ENCODE peak calls at places on chromosome 14, in six cellular contexts. One of them, this sample, is unnamed.

GRCh38 chr14:73829526-73830431 is 21.9 kb upstream of the PTGR2 start:
- DNase-seq in astrocyte: peak; percentile 92
- DNase-seq in mesothelial cell of epicardium: no peak
- DNase-seq in epithelial cell of proximal tubule: peak; percentile 98
- DNase-seq in fibroblast of lung: peak; percentile 77
- DNase-seq in A549: no peak
- DNase-seq in this sample: peak; percentile 23

GRCh38 chr14:52663850-52664249 is 31.5 kb downstream of the ERO1A start:
- DNase-seq in fibroblast of lung: no peak
- DNase-seq in A549: no peak
- DNase-seq in astrocyte: no peak
- DNase-seq in epithelial cell of proximal tubule: no peak
- DNase-seq in mesothelial cell of epicardium: no peak
- DNase-seq in this sample: no peak

GRCh38 chr14:58072288-58073071 is 79.5 kb downstream of the ARMH4 start:
- DNase-seq in fibroblast of lung: peak; percentile 78
- DNase-seq in epithelial cell of proximal tubule: no peak
- DNase-seq in astrocyte: peak; percentile 49
- DNase-seq in A549: peak; percentile 63
- DNase-seq in mesothelial cell of epicardium: peak; percentile 54
- DNase-seq in this sample: peak; percentile 57

GRCh38 chr14:34682787-34683321 is 31.5 kb downstream of the CFL2 start:
- DNase-seq in astrocyte: peak; percentile 68
- DNase-seq in fibroblast of lung: peak; percentile 27
- DNase-seq in A549: no peak
- DNase-seq in epithelial cell of proximal tubule: no peak
- DNase-seq in mesothelial cell of epicardium: no peak
- DNase-seq in this sample: peak; percentile 30

GRCh38 chr14:96105921-96106441 is 66.8 kb downstream of the C14orf132 start:
- DNase-seq in mesothelial cell of epicardium: no peak
- DNase-seq in A549: no peak
- DNase-seq in epithelial cell of proximal tubule: no peak
- DNase-seq in astrocyte: peak; percentile 66
- DNase-seq in fibroblast of lung: peak; percentile 59
- DNase-seq in this sample: no peak

GRCh38 chr14:59576332-59577294 is at the start of gene CCDC175:
- DNase-seq in A549: peak; percentile 77
- DNase-seq in fibroblast of lung: peak; percentile 82
- DNase-seq in mesothelial cell of epicardium: peak; percentile 90
- DNase-seq in astrocyte: peak; percentile 56
- DNase-seq in epithelial cell of proximal tubule: peak; percentile 9
- DNase-seq in this sample: peak; percentile 33

GRCh38 chr14:101817511-101818001 is 56.0 kb downstream of the PPP2R5C start:
- DNase-seq in mesothelial cell of epicardium: no peak
- DNase-seq in A549: no peak
- DNase-seq in astrocyte: no peak
- DNase-seq in fibroblast of lung: no peak
- DNase-seq in epithelial cell of proximal tubule: no peak
- DNase-seq in this sample: no peak

GRCh38 chr14:36746907-36747306 is 85.2 kb downstream of the PAX9 start:
- DNase-seq in mesothelial cell of epicardium: no peak
- DNase-seq in epithelial cell of proximal tubule: no peak
- DNase-seq in A549: no peak
- DNase-seq in fibroblast of lung: no peak
- DNase-seq in astrocyte: no peak
- DNase-seq in this sample: no peak

GRCh38 chr14:105420141-105420975 is 731 bp downstream of the MTA1 start:
- DNase-seq in astrocyte: no peak
- DNase-seq in A549: no peak
- DNase-seq in epithelial cell of proximal tubule: no peak
- DNase-seq in mesothelial cell of epicardium: no peak
- DNase-seq in fibroblast of lung: no peak
- DNase-seq in this sample: no peak

GRCh38 chr14:64625363-64626232 is 75.8 kb downstream of the PPP1R36 start:
- DNase-seq in A549: no peak
- DNase-seq in astrocyte: no peak
- DNase-seq in mesothelial cell of epicardium: no peak
- DNase-seq in fibroblast of lung: no peak
- DNase-seq in epithelial cell of proximal tubule: no peak
- DNase-seq in this sample: no peak

GRCh38 chr14:70640938-70641547 is 673 bp upstream of the TTC9 start:
- DNase-seq in A549: peak; percentile 61
- DNase-seq in mesothelial cell of epicardium: no peak
- DNase-seq in astrocyte: peak; percentile 39
- DNase-seq in epithelial cell of proximal tubule: no peak
- DNase-seq in fibroblast of lung: peak; percentile 30
- DNase-seq in this sample: no peak

GRCh38 chr14:32381869-32382268 is 52.8 kb downstream of the AKAP6 start:
- DNase-seq in mesothelial cell of epicardium: no peak
- DNase-seq in epithelial cell of proximal tubule: no peak
- DNase-seq in astrocyte: no peak
- DNase-seq in A549: no peak
- DNase-seq in fibroblast of lung: no peak
- DNase-seq in this sample: no peak

GRCh38 chr14:32377046-32377445 is 47.9 kb downstream of the AKAP6 start:
- DNase-seq in astrocyte: no peak
- DNase-seq in A549: no peak
- DNase-seq in fibroblast of lung: no peak
- DNase-seq in mesothelial cell of epicardium: no peak
- DNase-seq in epithelial cell of proximal tubule: no peak
- DNase-seq in this sample: no peak

GRCh38 chr14:32375663-32376062 is 46.6 kb downstream of the AKAP6 start:
- DNase-seq in fibroblast of lung: no peak
- DNase-seq in astrocyte: no peak
- DNase-seq in mesothelial cell of epicardium: no peak
- DNase-seq in epithelial cell of proximal tubule: no peak
- DNase-seq in A549: no peak
- DNase-seq in this sample: no peak

GRCh38 chr14:32379447-32379846 is 50.3 kb downstream of the AKAP6 start:
- DNase-seq in epithelial cell of proximal tubule: no peak
- DNase-seq in mesothelial cell of epicardium: no peak
- DNase-seq in astrocyte: no peak
- DNase-seq in A549: no peak
- DNase-seq in fibroblast of lung: no peak
- DNase-seq in this sample: no peak

DNA sequence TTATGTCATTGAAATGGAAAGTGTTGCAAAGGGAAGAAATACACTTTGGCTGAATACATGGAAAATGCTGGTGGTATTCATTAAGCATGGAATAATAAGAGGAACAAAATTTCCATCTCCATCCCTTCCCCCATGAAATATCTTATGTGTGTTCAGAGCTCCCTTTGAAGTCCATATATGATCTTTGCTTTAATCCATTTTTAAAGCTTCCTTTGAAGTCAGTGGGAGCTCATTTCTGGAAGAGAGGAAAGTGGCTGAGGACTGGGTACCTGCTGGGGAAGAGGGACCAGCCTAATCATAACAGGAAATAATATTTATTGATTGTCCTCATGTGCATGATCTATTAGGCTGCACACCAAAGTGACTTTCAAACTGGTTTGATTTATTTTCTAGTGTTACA is 49.2 kb downstream of the AKAP6 start:
- DNase-seq in mesothelial cell of epicardium: no peak
- DNase-seq in fibroblast of lung: no peak
- DNase-seq in astrocyte: no peak
- DNase-seq in epithelial cell of proximal tubule: no peak
- DNase-seq in A549: no peak
- DNase-seq in this sample: no peak
- TF ChIP-seq CTCF in mesothelial cell of epicardium: no peak
- TF ChIP-seq CTCF in fibroblast of lung: no peak
- TF ChIP-seq CTCF in astrocyte: no peak
- TF ChIP-seq CTCF in epithelial cell of proximal tubule: no peak
- TF ChIP-seq CTCF in A549: no peak
- TF ChIP-seq CTCF in this sample: no peak

GRCh38 chr14:90114554-90114953 is 52.8 kb downstream of the KCNK13 start:
- DNase-seq in astrocyte: no peak
- DNase-seq in epithelial cell of proximal tubule: no peak
- DNase-seq in A549: peak; percentile 11
- DNase-seq in mesothelial cell of epicardium: no peak
- DNase-seq in fibroblast of lung: no peak
- DNase-seq in this sample: no peak
- TF ChIP-seq CTCF in astrocyte: no peak
- TF ChIP-seq CTCF in epithelial cell of proximal tubule: peak; percentile 25
- TF ChIP-seq CTCF in A549: no peak
- TF ChIP-seq CTCF in mesothelial cell of epicardium: no peak
- TF ChIP-seq CTCF in fibroblast of lung: no peak
- TF ChIP-seq CTCF in this sample: peak; percentile 60

GRCh38 chr14:54674342-54674741 is 107.4 kb downstream of the SAMD4A start:
- DNase-seq in astrocyte: no peak
- DNase-seq in epithelial cell of proximal tubule: no peak
- DNase-seq in fibroblast of lung: no peak
- DNase-seq in A549: no peak
- DNase-seq in mesothelial cell of epicardium: no peak
- DNase-seq in this sample: no peak

GRCh38 chr14:54672688-54673087 is 105.8 kb downstream of the SAMD4A start:
- DNase-seq in A549: no peak
- DNase-seq in mesothelial cell of epicardium: no peak
- DNase-seq in fibroblast of lung: no peak
- DNase-seq in epithelial cell of proximal tubule: no peak
- DNase-seq in astrocyte: no peak
- DNase-seq in this sample: no peak

GRCh38 chr14:54673193-54674121 is 106.5 kb downstream of the SAMD4A start:
- DNase-seq in A549: no peak
- DNase-seq in epithelial cell of proximal tubule: no peak
- DNase-seq in fibroblast of lung: peak; percentile 47
- DNase-seq in mesothelial cell of epicardium: no peak
- DNase-seq in astrocyte: no peak
- DNase-seq in this sample: no peak

GRCh38 chr14:54676822-54677708 is 110.1 kb downstream of the SAMD4A start:
- DNase-seq in mesothelial cell of epicardium: no peak
- DNase-seq in A549: peak; percentile 69
- DNase-seq in fibroblast of lung: peak; percentile 93
- DNase-seq in epithelial cell of proximal tubule: peak; percentile 95
- DNase-seq in astrocyte: peak; percentile 99
- DNase-seq in this sample: peak; percentile 95

DNA sequence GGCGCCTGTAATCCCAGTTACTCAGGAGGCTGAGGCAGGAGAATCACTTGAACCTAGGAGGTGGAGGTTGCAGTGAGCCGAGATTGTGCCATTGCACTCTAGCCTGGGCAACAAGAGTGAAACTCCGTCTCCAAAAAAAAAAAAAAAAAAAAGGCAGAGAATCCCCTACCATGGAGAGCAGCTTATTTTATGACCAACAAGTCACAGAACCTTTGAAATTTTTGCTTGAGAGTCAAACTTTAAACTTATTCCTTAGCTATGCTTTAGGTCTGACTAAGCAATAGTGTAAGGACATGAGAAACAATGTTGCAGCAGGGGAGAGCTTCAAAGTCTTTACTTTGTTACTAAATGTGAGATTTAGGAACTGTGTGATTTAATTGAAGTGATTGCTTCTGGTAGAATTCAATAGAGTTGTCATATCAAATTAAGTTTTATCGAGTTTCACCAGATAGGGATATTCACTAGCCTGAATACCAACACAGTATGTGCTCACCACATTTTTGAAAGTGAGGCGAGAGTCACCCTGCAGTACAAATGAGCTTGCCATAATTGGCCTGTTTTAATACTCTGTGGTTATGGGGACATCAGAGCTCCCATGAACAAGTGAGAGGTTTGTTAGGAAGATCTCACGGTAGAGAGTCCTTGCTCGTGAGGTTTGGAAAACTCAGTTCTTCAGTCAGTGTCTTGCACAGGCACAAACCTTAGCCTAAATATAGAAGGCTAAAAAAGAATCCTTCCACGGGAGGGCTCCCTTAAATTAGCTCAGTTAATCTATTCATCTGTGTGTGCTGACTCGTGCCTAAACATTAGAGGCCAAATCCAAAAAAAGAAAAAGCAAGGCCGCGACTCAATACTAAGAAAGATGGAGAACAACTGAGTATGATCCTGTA is 108.6 kb downstream of the SAMD4A start:
- DNase-seq in mesothelial cell of epicardium: no peak
- DNase-seq in astrocyte: no peak
- DNase-seq in fibroblast of lung: no peak
- DNase-seq in A549: no peak
- DNase-seq in epithelial cell of proximal tubule: no peak
- DNase-seq in this sample: no peak
- TF ChIP-seq CTCF in mesothelial cell of epicardium: no peak
- TF ChIP-seq CTCF in astrocyte: no peak
- TF ChIP-seq CTCF in fibroblast of lung: no peak
- TF ChIP-seq CTCF in A549: no peak
- TF ChIP-seq CTCF in epithelial cell of proximal tubule: no peak
- TF ChIP-seq CTCF in this sample: no peak

GRCh38 chr14:61700104-61700886 is 5.0 kb downstream of the HIF1A start:
- DNase-seq in A549: no peak
- DNase-seq in mesothelial cell of epicardium: no peak
- DNase-seq in astrocyte: no peak
- DNase-seq in epithelial cell of proximal tubule: no peak
- DNase-seq in fibroblast of lung: no peak
- DNase-seq in this sample: no peak
- TF ChIP-seq CTCF in A549: no peak
- TF ChIP-seq CTCF in mesothelial cell of epicardium: no peak
- TF ChIP-seq CTCF in astrocyte: no peak
- TF ChIP-seq CTCF in epithelial cell of proximal tubule: no peak
- TF ChIP-seq CTCF in fibroblast of lung: no peak
- TF ChIP-seq CTCF in this sample: no peak

GRCh38 chr14:90567991-90568390 is 171.2 kb downstream of the CALM1 start:
- DNase-seq in epithelial cell of proximal tubule: no peak
- DNase-seq in fibroblast of lung: no peak
- DNase-seq in A549: no peak
- DNase-seq in astrocyte: no peak
- DNase-seq in mesothelial cell of epicardium: no peak
- DNase-seq in this sample: no peak

GRCh38 chr14:90570463-90570860 is 173.6 kb downstream of the CALM1 start:
- DNase-seq in mesothelial cell of epicardium: no peak
- DNase-seq in epithelial cell of proximal tubule: no peak
- DNase-seq in astrocyte: no peak
- DNase-seq in fibroblast of lung: no peak
- DNase-seq in A549: no peak
- DNase-seq in this sample: no peak

GRCh38 chr14:90568405-90568804 is 171.6 kb downstream of the CALM1 start:
- DNase-seq in mesothelial cell of epicardium: no peak
- DNase-seq in fibroblast of lung: no peak
- DNase-seq in astrocyte: no peak
- DNase-seq in epithelial cell of proximal tubule: no peak
- DNase-seq in A549: no peak
- DNase-seq in this sample: no peak

GRCh38 chr14:90569606-90570462 is 173.0 kb downstream of the CALM1 start:
- DNase-seq in epithelial cell of proximal tubule: no peak
- DNase-seq in A549: no peak
- DNase-seq in astrocyte: no peak
- DNase-seq in fibroblast of lung: no peak
- DNase-seq in mesothelial cell of epicardium: no peak
- DNase-seq in this sample: no peak

DNA sequence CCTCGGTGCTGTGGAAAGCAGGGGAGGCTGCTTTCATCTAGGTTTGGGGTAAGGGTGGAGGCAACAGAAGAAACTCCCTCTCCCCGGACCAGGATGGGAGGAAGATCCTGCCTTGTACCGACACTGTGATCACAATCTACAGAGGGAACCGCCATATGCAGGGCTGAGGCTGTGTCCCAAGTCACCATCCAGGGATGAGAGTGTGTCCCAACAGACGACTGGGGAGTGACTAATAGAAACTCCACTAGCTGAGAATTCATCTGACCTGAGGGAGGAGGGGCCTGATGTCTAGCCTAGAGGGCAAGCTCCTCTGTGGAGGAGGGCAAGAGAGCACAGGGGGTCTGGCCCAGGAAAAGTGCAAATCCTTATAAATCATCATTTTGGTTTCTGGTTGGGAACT is 172.4 kb downstream of the CALM1 start:
- DNase-seq in astrocyte: no peak
- DNase-seq in A549: no peak
- DNase-seq in epithelial cell of proximal tubule: no peak
- DNase-seq in mesothelial cell of epicardium: no peak
- DNase-seq in fibroblast of lung: no peak
- DNase-seq in this sample: no peak
- TF ChIP-seq CTCF in astrocyte: no peak
- TF ChIP-seq CTCF in A549: no peak
- TF ChIP-seq CTCF in epithelial cell of proximal tubule: no peak
- TF ChIP-seq CTCF in mesothelial cell of epicardium: no peak
- TF ChIP-seq CTCF in fibroblast of lung: no peak
- TF ChIP-seq CTCF in this sample: no peak

This sample was measured in HFFc6.